ENCODE peak calls at places on chromosomes 2 and 18, in nine cellular contexts. E, X, V, A, P, G, U, B and C are unnamed samples.

GRCh38 chr18:58529714-58530354 is 99.1 kb downstream of the ALPK2 start:
- DNase-seq in P (peak; percentile 51), V (peak; percentile 49), G (peak; percentile 68), B (peak; percentile 77), U (peak; percentile 45), X (no peak), E (peak; percentile 55), A (peak; percentile 61), C (peak; percentile 44)

GRCh38 chr2:80462654-80463053 is 158.1 kb upstream of the LRRTM1 start:
- DNase-seq in P (no peak), G (no peak), X (no peak), V (no peak), B (no peak), U (no peak), A (no peak), E (no peak), C (no peak)

GRCh38 chr18:7601249-7601620 is 34.1 kb downstream of the PTPRM start:
- DNase-seq in A (no peak), G (no peak), P (no peak), X (peak; percentile 80), B (no peak), E (no peak), U (no peak), V (no peak), C (no peak)

GRCh38 chr2:141942006-141942789 is 188.6 kb downstream of the LRP1B start:
- DNase-seq in P (no peak), A (no peak), B (peak; percentile 21), E (no peak), V (no peak), U (no peak), G (no peak), X (no peak), C (no peak)

GRCh38 chr2:182432051-182432450 is 5.2 kb upstream of the PDE1A start:
- DNase-seq in U (no peak), G (no peak), V (no peak), X (no peak), P (no peak), B (no peak), A (no peak), E (no peak), C (no peak)

GRCh38 chr2:166410828-166411472 is 35.2 kb upstream of the SCN9A start:
- DNase-seq in G (no peak), P (no peak), U (peak; percentile 56), B (peak; percentile 58), E (no peak), V (no peak), X (peak; percentile 84), A (no peak), C (no peak)

GRCh38 chr2:10238396-10238795 is 64.3 kb upstream of the HPCAL1 start:
- DNase-seq in E (no peak), G (no peak), B (no peak), X (no peak), U (no peak), A (no peak), V (peak; percentile 2), P (no peak), C (peak; percentile 48)

GRCh38 chr2:144894612-144895300 is 374.8 kb upstream of the ZEB2 start:
- DNase-seq in G (no peak), X (no peak), V (no peak), E (no peak), A (no peak), U (no peak), P (no peak), B (no peak), C (no peak)

GRCh38 chr2:215619989-215620388 is 184.1 kb upstream of the FN1 start:
- DNase-seq in U (peak; percentile 86), B (no peak), G (no peak), P (no peak), X (no peak), E (no peak), V (peak; percentile 53), A (no peak), C (no peak)

GRCh38 chr18:76979111-76979751 is 153.4 kb downstream of the MBP start:
- DNase-seq in B (no peak), E (no peak), V (no peak), X (no peak), U (no peak), P (no peak), A (no peak), G (no peak), C (no peak)

GRCh38 chr18:76978616-76979015 is 154.0 kb downstream of the MBP start:
- DNase-seq in G (no peak), E (no peak), B (no peak), A (peak; percentile 79), U (no peak), V (no peak), X (no peak), P (no peak), C (no peak)

GRCh38 chr18:76980663-76981387 is 151.8 kb downstream of the MBP start:
- DNase-seq in U (no peak), B (no peak), P (no peak), G (no peak), A (peak; percentile 64), E (no peak), V (no peak), X (no peak), C (no peak)

GRCh38 chr18:76981388-76981968 is 151.1 kb downstream of the MBP start:
- DNase-seq in U (no peak), V (no peak), B (no peak), P (no peak), A (peak; percentile 50), X (no peak), G (no peak), E (no peak), C (no peak)

GRCh38 chr18:76979906-76980305 is 152.7 kb downstream of the MBP start:
- DNase-seq in B (no peak), X (no peak), E (no peak), U (no peak), G (no peak), V (no peak), A (no peak), P (no peak), C (no peak)
- H3K4me1 ChIP-seq in B (no peaks in the 10 kb centered on the region), X (peaks cover 4% of the 10 kb centered on the region), E (no peaks in the 10 kb centered on the region), U (no peaks in the 10 kb centered on the region), G (no peaks in the 10 kb centered on the region), V (peaks cover 16% of the 10 kb centered on the region), A (peaks cover 71% of the 10 kb centered on the region), P (peaks cover 2% of the 10 kb centered on the region), C (peaks cover 7% of the 10 kb centered on the region)

DNA sequence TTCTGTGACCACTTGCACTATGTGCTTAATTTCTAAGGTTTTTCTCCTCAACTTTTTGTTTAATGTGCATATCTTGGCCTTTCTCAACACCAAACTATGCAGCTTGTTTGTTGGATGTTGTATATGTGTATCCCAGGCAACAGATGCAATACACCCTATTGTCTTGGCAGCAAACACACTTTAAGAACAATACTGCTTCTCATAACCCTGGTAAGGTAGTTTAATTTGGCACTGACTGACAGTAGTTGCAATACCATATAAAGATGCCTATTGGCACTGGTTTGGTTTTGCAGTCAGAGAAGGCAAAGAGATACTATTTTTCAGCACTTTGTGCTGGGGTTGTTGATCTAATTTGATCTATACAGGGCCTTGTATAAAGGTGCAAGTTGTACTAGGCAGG is 360.7 kb upstream of the CWC22 start:
- DNase-seq in P (no peak), V (no peak), G (no peak), E (no peak), U (no peak), B (no peak), X (peak; percentile 78), A (no peak), C (no peak)
- TF ChIP-seq CTCF in P (no peak), V (no peak), G (no peak), E (no peak), U (no peak), B (no peak), X (no peak), A (no peak), C (no peak)

GRCh38 chr2:116440104-116440653 is 1374.3 kb upstream of the DDX18 start:
- DNase-seq in A (no peak), G (no peak), B (no peak), X (no peak), U (no peak), E (no peak), P (no peak), V (no peak), C (no peak)

DNA sequence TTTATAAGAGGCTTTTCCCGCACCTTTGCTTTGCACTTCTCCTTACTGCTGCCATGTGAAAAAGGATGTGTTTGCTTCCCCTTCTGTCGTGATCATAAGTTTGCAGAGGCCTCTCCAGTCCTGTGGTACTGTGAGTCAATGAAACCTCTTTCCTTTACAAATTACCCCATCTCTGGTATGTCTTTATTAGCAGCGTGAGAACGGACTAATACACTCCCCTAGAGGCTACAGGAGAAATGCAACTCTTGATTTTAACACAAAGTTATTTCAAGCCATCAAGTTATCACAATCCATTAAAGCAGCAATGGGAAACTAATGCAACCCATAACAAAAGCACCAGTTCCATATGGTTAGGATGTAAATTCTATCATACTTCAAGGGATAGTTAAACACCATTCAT is 1378.8 kb upstream of the DDX18 start:
- DNase-seq in A (no peak), E (no peak), B (no peak), P (no peak), U (no peak), G (no peak), X (no peak), V (no peak), C (no peak)
- H3K4me1 ChIP-seq in A (no peaks in the 10 kb centered on the region), E (no peaks in the 10 kb centered on the region), B (no peaks in the 10 kb centered on the region), P (no peaks in the 10 kb centered on the region), U (no peaks in the 10 kb centered on the region), G (no peaks in the 10 kb centered on the region), X (no peaks in the 10 kb centered on the region), V (no peaks in the 10 kb centered on the region), C (no peaks in the 10 kb centered on the region)

GRCh38 chr18:50143891-50144290 is 51.1 kb downstream of the MYO5B start:
- DNase-seq in B (no peak), X (peak; percentile 96), E (no peak), G (no peak), A (no peak), P (no peak), V (no peak), U (no peak), C (no peak)
- TF ChIP-seq CTCF in B (no peak), X (no peak), E (no peak), G (no peak), A (no peak), P (no peak), V (no peak), U (no peak), C (no peak)

DNA sequence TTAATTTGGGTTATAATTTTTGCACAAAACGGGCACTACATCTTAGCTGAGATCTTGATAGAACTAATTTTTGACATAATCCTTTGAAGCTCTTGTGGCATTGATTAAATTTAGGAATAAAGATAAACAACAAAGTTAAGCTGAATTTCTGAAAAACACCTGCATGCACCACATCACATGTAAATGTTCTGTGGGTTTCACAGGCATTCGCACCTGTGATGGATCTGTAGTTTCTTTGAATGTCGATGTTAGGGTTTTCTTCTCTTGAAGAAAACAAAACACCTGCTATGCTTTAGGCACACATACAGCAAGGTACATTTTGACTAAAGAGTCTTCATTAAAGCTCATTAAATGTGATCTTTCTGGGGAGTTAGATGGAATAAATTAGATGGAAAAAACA is 60.3 kb downstream of the RPIA start:
- DNase-seq in G (no peak), U (no peak), P (no peak), E (no peak), A (peak; percentile 92), B (no peak), V (no peak), X (no peak), C (no peak)
- H3K4me1 ChIP-seq in G (no peaks in the 10 kb centered on the region), U (peaks cover 9% of the 10 kb centered on the region), P (peaks cover 4% of the 10 kb centered on the region), E (no peaks in the 10 kb centered on the region), A (peaks cover 100% of the 10 kb centered on the region), B (no peaks in the 10 kb centered on the region), V (no peaks in the 10 kb centered on the region), X (no peaks in the 10 kb centered on the region), C (no peaks in the 10 kb centered on the region)